ENCODE peak calls at places on chromosomes 1 and 21, in seven cellular contexts. N, Y, S, C, M, H and E are unnamed samples.

GRCh38 chr1:154960446-154961136 is 991 bp downstream of the PYGO2 start:
- DNase-seq in M (no peak), N (no peak), C (no peak), S (no peak), H (no peak), Y (no peak), E (no peak)

GRCh38 chr21:22728091-22728490 is 1729.9 kb downstream of the NCAM2 start:
- DNase-seq in M (no peak), N (no peak), S (no peak), C (no peak), Y (no peak), H (no peak), E (no peak)

GRCh38 chr1:64469614-64469976 is 334 bp upstream of the CACHD1 start:
- DNase-seq in C (peak), M (no peak), H (no peak), S (no peak), N (peak), Y (no peak), E (no peak)

GRCh38 chr1:212247179-212247721 is 38.0 kb upstream of the PPP2R5A start:
- DNase-seq in H (no peak), S (no peak), M (no peak), N (no peak), Y (no peak), C (peak), E (no peak)

GRCh38 chr1:228369608-228370438 is 36.8 kb downstream of the TRIM11 start:
- DNase-seq in S (no peak), M (peak), H (no peak), N (no peak), C (no peak), Y (no peak), E (no peak)

GRCh38 chr1:39453603-39454002 is 37.8 kb upstream of the BMP8A start:
- DNase-seq in M (no peak), N (peak), C (peak), H (no peak), Y (no peak), S (peak), E (peak)

GRCh38 chr1:182888736-182889531 is 49.8 kb downstream of the DHX9 start:
- DNase-seq in Y (no peak), S (no peak), M (no peak), H (no peak), C (no peak), N (no peak), E (no peak)

GRCh38 chr1:94796269-94796668 is 23.9 kb upstream of the SLC44A3 start:
- DNase-seq in Y (no peak), S (no peak), H (no peak), C (no peak), M (no peak), N (no peak), E (no peak)

GRCh38 chr1:156964431-156964830 is 44.0 kb downstream of the LRRC71 start:
- DNase-seq in M (no peak), S (no peak), N (no peak), C (no peak), H (no peak), Y (no peak), E (no peak)

GRCh38 chr21:14842641-14843040 is 222.2 kb downstream of the NRIP1 start:
- DNase-seq in C (no peak), M (no peak), Y (no peak), N (no peak), S (no peak), H (no peak), E (no peak)

GRCh38 chr1:21590116-21590905 is 78.8 kb downstream of the RAP1GAP start:
- DNase-seq in Y (no peak), M (no peak), N (no peak), H (no peak), S (no peak), C (no peak), E (no peak)

GRCh38 chr1:117284408-117285215 is 73.9 kb upstream of the VTCN1 start:
- DNase-seq in H (no peak), Y (no peak), S (no peak), C (peak), N (no peak), M (no peak), E (peak)

GRCh38 chr1:102776074-102776473 is 332.2 kb downstream of the COL11A1 start:
- DNase-seq in N (no peak), S (no peak), H (no peak), Y (no peak), C (no peak), M (no peak), E (no peak)

GRCh38 chr1:183205196-183205781 is 19.2 kb downstream of the LAMC2 start:
- DNase-seq in C (no peak), N (no peak), Y (no peak), S (no peak), M (no peak), H (no peak), E (no peak)

GRCh38 chr1:89260575-89261275 is 11.9 kb downstream of the GBP5 start:
- DNase-seq in M (no peak), N (no peak), H (no peak), S (no peak), Y (no peak), C (peak), E (no peak)

GRCh38 chr1:23567996-23568607 is 8.8 kb upstream of the ID3 start:
- DNase-seq in N (no peak), M (peak), Y (no peak), H (no peak), S (peak), C (no peak), E (no peak)

DNA sequence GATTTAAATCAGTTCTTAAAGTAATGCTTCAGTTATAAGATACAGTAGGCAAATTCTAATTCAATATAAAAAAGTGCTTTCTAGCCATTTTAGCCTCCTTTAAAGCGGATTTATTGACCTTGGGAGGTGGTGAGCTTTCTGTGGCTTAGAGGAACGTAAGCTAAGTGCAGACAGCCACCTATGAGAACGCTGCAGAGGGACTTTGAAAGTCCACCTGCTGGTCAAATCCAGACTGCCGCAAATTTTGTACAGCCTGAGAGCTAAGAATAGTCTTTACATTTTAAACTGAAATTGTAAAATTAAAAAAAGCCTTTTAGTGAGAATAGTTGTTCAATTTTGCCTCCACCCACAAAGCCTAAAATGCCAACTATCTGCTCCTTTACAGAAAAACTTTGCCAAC is 67.0 kb upstream of the SSX2IP start:
- DNase-seq in C (no peak), H (no peak), N (no peak), M (no peak), Y (no peak), S (no peak), E (no peak)
- TF ChIP-seq CTCF in C (peak), H (no peak), N (no peak), M (no peak), Y (no peak), S (no peak), E (no peak)

DNA sequence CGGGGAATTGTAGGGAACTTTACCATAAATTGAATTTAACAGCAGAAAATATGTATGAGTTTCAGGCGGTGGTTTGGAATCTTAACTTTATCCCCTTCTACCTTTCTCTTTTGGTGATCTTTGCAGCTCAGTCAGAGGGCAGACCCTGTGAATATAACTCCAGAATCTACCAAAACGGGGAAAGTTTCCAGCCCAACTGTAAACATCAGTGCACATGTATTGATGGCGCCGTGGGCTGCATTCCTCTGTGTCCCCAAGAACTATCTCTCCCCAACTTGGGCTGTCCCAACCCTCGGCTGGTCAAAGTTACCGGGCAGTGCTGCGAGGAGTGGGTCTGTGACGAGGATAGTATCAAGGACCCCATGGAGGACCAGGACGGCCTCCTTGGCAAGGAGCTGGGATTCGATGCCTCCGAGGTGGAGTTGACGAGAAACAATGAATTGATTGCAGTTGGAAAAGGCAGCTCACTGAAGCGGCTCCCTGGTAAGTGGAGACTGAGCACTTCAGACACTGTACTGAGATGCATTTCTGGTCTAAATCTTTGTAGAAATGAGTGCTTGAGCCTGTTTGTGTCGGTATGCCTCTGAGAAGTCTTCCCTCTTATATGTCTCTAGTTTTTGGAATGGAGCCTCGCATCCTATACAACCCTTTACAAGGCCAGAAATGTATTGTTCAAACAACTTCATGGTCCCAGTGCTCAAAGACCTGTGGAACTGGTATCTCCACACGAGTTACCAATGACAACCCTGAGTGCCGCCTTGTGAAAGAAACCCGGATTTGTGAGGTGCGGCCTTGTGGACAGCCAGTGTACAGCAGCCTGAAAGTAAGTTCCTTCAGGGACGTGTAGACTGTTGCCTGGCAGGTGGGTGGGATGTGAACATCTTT is 1.5 kb downstream of the CCN1 start:
- DNase-seq in H (no peak), Y (no peak), S (peak), M (no peak), C (peak), N (no peak), E (peak)
- TF ChIP-seq CTCF in H (no peak), Y (no peak), S (peak), M (peak), C (peak), N (no peak), E (peak)

GRCh38 chr21:7953058-7953457 is 2568.3 kb upstream of the TPTE start:
- DNase-seq in S (no peak), N (no peak), M (no peak), H (no peak), C (no peak), Y (no peak), E (no peak)

GRCh38 chr21:7951854-7952519 is 2569.4 kb upstream of the TPTE start:
- DNase-seq in N (no peak), S (no peak), M (no peak), Y (no peak), C (no peak), H (no peak), E (no peak)

GRCh38 chr21:7957713-7958064 is 2563.7 kb upstream of the TPTE start:
- DNase-seq in M (no peak), S (no peak), H (no peak), Y (no peak), N (no peak), C (no peak), E (no peak)

GRCh38 chr21:7947422-7947821 is 2574.0 kb upstream of the TPTE start:
- DNase-seq in C (no peak), N (no peak), H (no peak), S (no peak), M (no peak), Y (no peak), E (no peak)

DNA sequence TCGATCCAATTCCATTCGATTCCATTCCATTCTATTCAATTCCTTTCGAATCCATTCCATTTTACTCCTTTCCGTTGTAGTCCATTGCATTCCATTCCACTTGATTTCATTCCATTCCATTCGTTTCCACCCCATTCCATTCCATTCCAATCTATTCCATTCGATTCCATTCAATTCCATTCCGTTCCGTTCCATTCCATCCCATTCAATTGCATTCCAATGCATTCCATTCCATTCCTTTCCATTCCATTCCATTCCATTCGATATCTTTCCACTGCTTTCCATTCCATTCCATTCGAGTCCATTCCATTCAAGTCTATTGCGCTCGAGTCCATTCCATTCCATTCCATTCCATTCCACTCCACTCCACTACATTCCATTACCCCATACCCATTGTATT is 2568.7 kb upstream of the TPTE start:
- DNase-seq in C (no peak), Y (no peak), M (no peak), S (no peak), N (no peak), H (no peak), E (no peak)
- TF ChIP-seq CTCF in C (no peak), Y (no peak), M (no peak), S (no peak), N (no peak), H (no peak), E (no peak)

GRCh38 chr1:231079166-231079565 is 39.1 kb upstream of the FAM89A start:
- DNase-seq in N (no peak), S (no peak), M (no peak), Y (no peak), C (no peak), H (no peak), E (no peak)
- TF ChIP-seq CTCF in N (no peak), S (no peak), M (no peak), Y (no peak), C (no peak), H (no peak), E (no peak)

GRCh38 chr1:31396633-31397351 is 16.2 kb upstream of the SERINC2 start:
- DNase-seq in Y (no peak), H (no peak), S (no peak), C (no peak), N (no peak), M (no peak), E (peak)

GRCh38 chr1:31397360-31398095 is 15.5 kb upstream of the SERINC2 start:
- DNase-seq in S (no peak), H (no peak), Y (no peak), N (no peak), M (peak), C (no peak), E (no peak)

GRCh38 chr1:31400393-31400792 is 12.6 kb upstream of the SERINC2 start:
- DNase-seq in C (no peak), Y (no peak), S (no peak), H (no peak), M (no peak), N (no peak), E (no peak)

GRCh38 chr1:31398246-31398645 is 14.8 kb upstream of the SERINC2 start:
- DNase-seq in S (no peak), N (no peak), Y (no peak), M (no peak), H (no peak), C (no peak), E (no peak)

GRCh38 chr1:31401241-31401640 is 11.8 kb upstream of the SERINC2 start:
- DNase-seq in C (no peak), H (no peak), N (no peak), Y (no peak), M (no peak), S (no peak), E (no peak)
- TF ChIP-seq CTCF in C (peak), H (no peak), N (no peak), Y (no peak), M (no peak), S (no peak), E (no peak)